ENCODE peak calls at places on chromosomes 2 and 18, in nine cellular contexts. D is activated naive CD8-positive, alpha-beta T cell treated with anti-CD3 and anti-CD28 coated beads, Interleukin-2, amount 50 U/mL, for 24 hours; F is glutamatergic neuron; K is IMR-90; B is right lobe of liver; U is activated gamma-delta T cell treated with Interleukin-2 at 50 U/mL for 16 hours; R is NCI-H2081; H is neuronal stem cell; T is fibroblast of the conjunctiva. C is an unnamed sample.

GRCh38 chr18:48940854-48941531 is 9.8 kb downstream of the SMAD7 start:
- DNase-seq in F (no peak), B (no peak), D (peak; percentile 78), R (no peak), T (no peak), U (peak; percentile 90), H (no peak), K (peak; percentile 45), C (no peak)

GRCh38 chr2:157053876-157054275 is 203.6 kb upstream of the GALNT5 start:
- DNase-seq in F (peak; percentile 21), B (no peak), R (no peak), H (no peak), D (no peak), T (no peak), U (no peak), K (no peak), C (no peak)

GRCh38 chr2:69683170-69683971 is 39.8 kb upstream of the AAK1 start:
- DNase-seq in T (peak; percentile 13), H (no peak), U (no peak), K (peak; percentile 85), F (no peak), B (no peak), D (no peak), R (no peak), C (no peak)

GRCh38 chr2:240931319-240931949 is 25.3 kb downstream of the CROCC2 start:
- DNase-seq in R (no peak), T (no peak), K (no peak), H (no peak), B (no peak), U (no peak), D (no peak), F (no peak), C (peak; percentile 1)

GRCh38 chr2:66270247-66270646 is 164.7 kb upstream of the MEIS1 start:
- DNase-seq in T (no peak), R (no peak), B (no peak), H (no peak), U (no peak), D (no peak), K (no peak), F (no peak), C (no peak)

GRCh38 chr2:118388771-118389170 is 300.5 kb downstream of the INSIG2 start:
- DNase-seq in K (peak; percentile 74), F (no peak), R (no peak), D (no peak), T (no peak), B (no peak), H (no peak), U (no peak), C (no peak)

GRCh38 chr2:28904802-28905499 is 10.5 kb downstream of the WDR43 start:
- DNase-seq in F (no peak), D (no peak), U (no peak), B (no peak), T (no peak), R (no peak), H (no peak), K (no peak), C (no peak)

GRCh38 chr18:37409870-37410269 is 155.7 kb downstream of the CELF4 start:
- DNase-seq in T (no peak), K (no peak), U (no peak), F (no peak), B (no peak), H (no peak), R (no peak), D (no peak), C (no peak)

GRCh38 chr2:54310314-54310713 is 54.3 kb upstream of the TSPYL6 start:
- DNase-seq in D (no peak), H (no peak), U (no peak), R (no peak), F (no peak), T (no peak), B (no peak), K (peak; percentile 38), C (peak; percentile 39)

GRCh38 chr18:37450434-37451133 is 115.0 kb downstream of the CELF4 start:
- DNase-seq in B (no peak), U (no peak), D (no peak), H (peak; percentile 83), K (peak; percentile 4), R (peak; percentile 77), F (peak; percentile 71), T (no peak), C (peak; percentile 90)

C was measured in retina.